ENCODE peak calls at places on chromosomes 1 and 21, in four cellular contexts. J is NCI-H2107, I is NCI-H748 treated with DMSO at 0.1 percent for 48 hours, W is thoracic aorta. F is an unnamed sample.

GRCh38 chr1:25651036-25651640 is 34.5 kb downstream of the MAN1C1 start:
- DNase-seq in I (no peak), W (no peak), J (no peak), F (no peak)

GRCh38 chr1:162055062-162055461 is 14.4 kb upstream of the NOS1AP start:
- DNase-seq in I (no peak), W (no peak), J (no peak), F (no peak)

GRCh38 chr1:183279835-183280234 is 93.8 kb downstream of the LAMC2 start:
- DNase-seq in J (no peak), W (no peak), I (no peak), F (no peak)

GRCh38 chr1:117541585-117541984 is 64.3 kb upstream of the TENT5C start:
- DNase-seq in W (no peak), J (no peak), I (no peak), F (no peak)

GRCh38 chr1:117592155-117592554 is 13.7 kb upstream of the TENT5C start:
- DNase-seq in W (no peak), J (no peak), I (no peak), F (no peak)

GRCh38 chr1:168273575-168273974 is 7.1 kb upstream of the TBX19 start:
- DNase-seq in J (no peak), W (no peak), I (no peak), F (no peak)

GRCh38 chr1:25554886-25555752 is 11.7 kb downstream of the LDLRAP1 start:
- DNase-seq in W (no peak), J (no peak), I (no peak), F (no peak)

GRCh38 chr21:25421327-25422028 is 185.8 kb downstream of the MRPL39 start:
- DNase-seq in J (no peak), I (peak), W (no peak), F (peak)

GRCh38 chr1:35726814-35727433 is 8.2 kb upstream of the C1orf216 start:
- DNase-seq in J (peak), I (peak), W (no peak), F (peak)

GRCh38 chr1:19505694-19506457 is 20.5 kb upstream of the CAPZB start:
- DNase-seq in J (no peak), I (no peak), W (no peak), F (no peak)

GRCh38 chr1:87329051-87329755 is 523 bp downstream of the LMO4 start:
- DNase-seq in J (no peak), I (peak), W (no peak), F (peak)

GRCh38 chr1:213976665-213977485 is 10.9 kb upstream of the PROX1 start:
- DNase-seq in W (no peak), I (no peak), J (no peak), F (no peak)

GRCh38 chr1:19344372-19344810 is 32.3 kb downstream of the SLC66A1 start:
- DNase-seq in J (peak), W (no peak), I (peak), F (peak)

GRCh38 chr1:240712014-240712731 is 100.2 kb upstream of the GREM2 start:
- DNase-seq in J (no peak), W (no peak), I (no peak), F (no peak)

GRCh38 chr1:174875306-174875705 is 124.4 kb upstream of the CACYBP start:
- DNase-seq in I (peak), J (peak), W (no peak), F (peak)

GRCh38 chr1:165129568-165130164 is 226.8 kb downstream of the LMX1A start:
- DNase-seq in J (peak), I (peak), W (no peak), F (peak)

GRCh38 chr1:39567302-39567701 is 9.3 kb downstream of the PABPC4 start:
- DNase-seq in W (no peak), J (no peak), I (no peak), F (no peak)

GRCh38 chr1:97204468-97204867 is 482.9 kb downstream of the PTBP2 start:
- DNase-seq in I (no peak), J (no peak), W (no peak), F (no peak)

GRCh38 chr1:77446841-77447555 is 165.2 kb downstream of the AK5 start:
- DNase-seq in W (no peak), I (no peak), J (no peak), F (no peak)

GRCh38 chr1:3019516-3020051 is 1.7 kb upstream of the ACTRT2 start:
- DNase-seq in W (no peak), I (no peak), J (no peak), F (no peak)

GRCh38 chr1:185733818-185734709 is at the start of gene HMCN1:
- DNase-seq in W (peak), I (no peak), J (peak), F (peak)

GRCh38 chr1:3659093-3659492 is 6.8 kb downstream of the TP73 start:
- DNase-seq in J (no peak), I (no peak), W (no peak), F (no peak)

GRCh38 chr1:71196685-71197084 is 115.8 kb upstream of the ZRANB2 start:
- DNase-seq in I (peak), W (no peak), J (no peak), F (peak)

F was measured in NCI-H1105.